ENCODE peak calls at places on chromosomes 3 and 15, in seven cellular contexts. E is HCT116, M is SK-N-SH, R is H1, C is K562, P is GM12878, B is HepG2. A is an unnamed sample.

GRCh38 chr3:196339493-196340254 is 1.5 kb upstream of the TM4SF19 start:
- DNase-seq in E (no peak), P (no peak), B (peak), R (no peak), C (peak), M (no peak), A (no peak)

GRCh38 chr3:170918715-170919114 is 10.3 kb upstream of the EIF5A2 start:
- DNase-seq in E (no peak), M (no peak), B (no peak), R (no peak), P (no peak), C (no peak), A (no peak)

GRCh38 chr15:40313531-40314398 is 6.0 kb upstream of the PLCB2 start:
- DNase-seq in M (no peak), B (peak), P (no peak), E (no peak), C (peak), R (no peak), A (no peak)

GRCh38 chr3:177358085-177358967 is 161.0 kb upstream of the TBL1XR1 start:
- DNase-seq in C (peak), E (peak), M (peak), B (peak), R (no peak), P (peak), A (peak)

GRCh38 chr3:172305552-172305951 is 142.7 kb downstream of the GHSR start:
- DNase-seq in M (no peak), E (no peak), C (no peak), R (no peak), B (peak), P (no peak), A (no peak)

GRCh38 chr15:68706256-68706655 is 114.4 kb downstream of the ANP32A start:
- DNase-seq in M (no peak), C (no peak), B (no peak), R (no peak), P (no peak), E (no peak), A (no peak)

GRCh38 chr15:45200001-45200798 is 12.4 kb upstream of the SHF start:
- DNase-seq in B (peak), C (peak), E (peak), R (peak), M (peak), P (peak), A (peak)

GRCh38 chr3:15284121-15284889 is 48.1 kb downstream of the SH3BP5 start:
- DNase-seq in E (no peak), C (no peak), M (no peak), P (no peak), B (no peak), R (no peak), A (peak)

GRCh38 chr15:77702211-77702957 is 69.7 kb upstream of the LINGO1 start:
- DNase-seq in B (no peak), C (peak), P (no peak), E (no peak), M (no peak), R (peak), A (peak)

GRCh38 chr15:47390208-47390765 is 327.0 kb upstream of the SEMA6D start:
- DNase-seq in P (no peak), M (no peak), R (no peak), B (no peak), E (no peak), C (no peak), A (no peak)

GRCh38 chr3:29067014-29067413 is 213.9 kb upstream of the RBMS3 start:
- DNase-seq in P (no peak), M (no peak), E (no peak), B (no peak), R (no peak), C (no peak), A (no peak)

GRCh38 chr3:23738946-23739345 is 66.8 kb upstream of the UBE2E1 start:
- DNase-seq in C (no peak), R (no peak), B (no peak), P (no peak), M (no peak), E (peak), A (no peak)

GRCh38 chr3:37183375-37183831 is 9.0 kb upstream of the LRRFIP2 start:
- DNase-seq in B (no peak), P (no peak), R (no peak), E (peak), C (no peak), M (no peak), A (no peak)

GRCh38 chr15:58309993-58310928 is 121.5 kb upstream of the LIPC start:
- DNase-seq in E (no peak), M (no peak), P (no peak), R (no peak), B (peak), C (no peak), A (no peak)

GRCh38 chr15:76328962-76329361 is 7.6 kb upstream of the ISL2 start:
- DNase-seq in C (no peak), M (no peak), P (no peak), B (no peak), R (no peak), E (no peak), A (no peak)

GRCh38 chr3:10757821-10758130 is 58.3 kb upstream of the SLC6A11 start:
- DNase-seq in M (no peak), C (no peak), P (no peak), B (no peak), R (no peak), E (no peak), A (no peak)

GRCh38 chr3:43866529-43867353 is 176.0 kb downstream of the ABHD5 start:
- DNase-seq in B (no peak), C (no peak), E (no peak), M (no peak), R (no peak), P (no peak), A (no peak)

GRCh38 chr3:158912621-158913020 is 110.8 kb downstream of the MFSD1 start:
- DNase-seq in P (no peak), R (no peak), C (no peak), B (no peak), E (no peak), M (no peak), A (no peak)

GRCh38 chr3:132800958-132801357 is 78.7 kb upstream of the NPHP3 start:
- DNase-seq in B (no peak), P (no peak), M (no peak), E (no peak), C (no peak), R (no peak), A (no peak)

GRCh38 chr3:106514431-106514830 is 645.6 kb upstream of the CBLB start:
- DNase-seq in R (no peak), E (no peak), C (no peak), M (no peak), B (no peak), P (no peak), A (no peak)

GRCh38 chr3:106512846-106513245 is 644.0 kb upstream of the CBLB start:
- DNase-seq in M (no peak), R (no peak), B (no peak), E (no peak), C (no peak), P (no peak), A (no peak)

GRCh38 chr3:106508331-106508893 is 639.6 kb upstream of the CBLB start:
- DNase-seq in E (no peak), B (no peak), P (no peak), M (no peak), C (no peak), R (no peak), A (no peak)

DNA sequence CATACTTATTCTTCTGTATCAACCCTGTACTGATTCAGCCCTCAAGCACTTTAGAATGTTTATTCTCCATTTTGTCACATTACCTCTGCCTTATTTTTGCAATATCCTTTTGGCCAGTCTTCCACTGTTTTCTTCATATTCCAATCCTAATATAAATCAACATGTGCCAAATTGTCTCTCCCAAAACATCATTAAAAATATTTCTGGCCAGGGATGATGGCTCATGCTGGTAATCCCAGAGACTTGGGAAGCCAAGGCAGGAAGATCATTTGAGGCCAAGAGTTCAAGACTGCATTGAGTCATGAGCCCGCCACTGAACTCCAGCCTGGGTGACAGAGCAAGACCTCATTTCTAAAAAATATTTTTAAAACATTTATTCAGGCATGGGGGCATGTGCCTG is 641.4 kb upstream of the CBLB start:
- DNase-seq in C (no peak), E (no peak), R (no peak), B (no peak), P (no peak), M (no peak), A (no peak)
- TF ChIP-seq JUND in C (no peak), E (no peak), R (no peak), B (no peak), P (no peak), M (no peak), A (no peak)

DNA sequence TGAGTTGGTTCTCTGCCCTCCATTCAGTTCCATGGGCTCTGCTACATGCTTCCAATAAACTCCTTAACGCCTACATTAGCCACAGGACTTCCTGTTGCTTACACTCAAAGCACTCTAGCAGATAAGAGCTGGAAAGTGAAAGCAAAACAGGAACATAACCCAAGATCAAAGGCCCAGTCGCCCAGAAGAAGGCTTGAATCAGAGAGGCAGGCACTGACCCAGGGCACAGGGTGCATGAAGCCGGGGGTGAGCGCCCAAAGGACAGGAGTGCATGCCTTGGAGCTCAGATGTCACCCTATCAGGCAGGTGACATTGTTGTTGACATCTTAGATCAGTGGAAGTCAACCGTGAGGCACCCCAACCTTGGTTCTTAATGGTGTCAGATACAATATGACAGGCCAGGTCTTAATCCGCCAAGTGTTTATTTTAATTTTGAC is 235.1 kb downstream of the UACA start:
- DNase-seq in B (peak), M (no peak), C (peak), E (peak), R (no peak), P (peak), A (no peak)
- TF ChIP-seq JUND in B (no peak), M (no peak), C (peak), E (no peak), R (no peak), P (no peak), A (no peak)

GRCh38 chr3:101384426-101384825 is 64.1 kb upstream of the IMPG2 start:
- DNase-seq in C (no peak), R (no peak), E (no peak), P (no peak), B (no peak), M (no peak), A (no peak)

GRCh38 chr3:101381809-101382208 is 61.4 kb upstream of the IMPG2 start:
- DNase-seq in R (no peak), B (peak), C (peak), P (no peak), M (peak), E (peak), A (peak)

GRCh38 chr3:101383656-101384055 is 63.3 kb upstream of the IMPG2 start:
- DNase-seq in E (no peak), C (no peak), R (no peak), P (no peak), M (no peak), B (no peak), A (no peak)

GRCh38 chr3:101379695-101380376 is 59.5 kb upstream of the IMPG2 start:
- DNase-seq in P (peak), E (no peak), C (no peak), R (no peak), M (no peak), B (no peak), A (no peak)

DNA sequence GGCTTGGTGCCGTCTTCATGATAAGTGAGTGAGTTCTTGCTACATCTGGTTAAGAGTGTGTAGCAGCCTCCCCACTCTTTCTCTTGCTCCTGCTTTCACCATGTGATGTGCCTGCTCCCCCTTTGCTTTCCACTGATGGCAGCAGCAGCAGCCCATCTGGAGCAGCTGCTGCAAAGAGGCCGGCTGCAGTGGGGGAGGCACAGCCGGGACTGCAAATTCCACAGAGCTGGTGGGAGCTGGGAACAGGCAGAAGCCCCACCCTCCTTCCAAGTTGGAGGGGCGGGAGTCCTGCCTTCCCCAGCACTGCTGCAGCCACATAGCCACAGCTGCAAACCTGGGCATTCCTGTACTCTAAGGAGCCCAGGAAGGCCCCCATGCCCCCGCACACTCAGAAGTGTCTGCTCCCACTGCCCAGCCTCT is 62.8 kb upstream of the IMPG2 start:
- DNase-seq in C (peak), R (no peak), E (no peak), M (no peak), P (no peak), B (no peak), A (no peak)
- TF ChIP-seq JUND in C (no peak), R (no peak), E (no peak), M (no peak), P (no peak), B (no peak), A (no peak)

DNA sequence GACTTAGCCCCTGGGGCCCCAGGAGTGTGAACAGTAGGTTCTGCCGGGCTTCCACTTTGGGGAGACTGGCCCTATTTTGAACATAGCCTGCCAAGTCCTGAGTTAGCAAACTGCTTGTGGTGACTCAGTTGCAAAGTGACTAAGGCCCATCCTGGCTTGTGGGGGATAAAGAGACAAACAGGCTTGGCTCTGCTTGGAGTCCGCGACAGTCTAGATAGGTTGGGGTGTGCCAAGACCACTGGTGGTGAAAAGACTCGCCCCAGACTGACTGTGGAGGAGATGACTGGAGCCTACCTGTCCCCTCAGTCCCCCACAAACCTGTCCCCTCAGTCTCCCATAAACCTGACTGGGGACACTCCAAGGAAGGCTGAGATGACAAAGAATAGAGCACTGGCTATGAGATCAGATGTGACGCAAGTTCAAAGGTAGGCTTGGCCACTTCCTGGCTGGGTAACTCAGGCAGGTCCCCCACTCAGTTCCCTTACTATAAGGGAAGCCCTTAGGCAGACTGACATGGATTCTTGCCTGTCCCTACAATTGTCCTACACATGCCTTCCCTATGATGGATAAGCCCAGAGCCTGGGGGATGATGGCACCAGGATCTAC is 4.3 kb downstream of the DNASE1L3 start:
- DNase-seq in C (peak), P (no peak), E (no peak), B (peak), R (no peak), M (no peak), A (no peak)
- TF ChIP-seq JUND in C (no peak), P (no peak), E (no peak), B (no peak), R (no peak), M (no peak), A (no peak)

DNA sequence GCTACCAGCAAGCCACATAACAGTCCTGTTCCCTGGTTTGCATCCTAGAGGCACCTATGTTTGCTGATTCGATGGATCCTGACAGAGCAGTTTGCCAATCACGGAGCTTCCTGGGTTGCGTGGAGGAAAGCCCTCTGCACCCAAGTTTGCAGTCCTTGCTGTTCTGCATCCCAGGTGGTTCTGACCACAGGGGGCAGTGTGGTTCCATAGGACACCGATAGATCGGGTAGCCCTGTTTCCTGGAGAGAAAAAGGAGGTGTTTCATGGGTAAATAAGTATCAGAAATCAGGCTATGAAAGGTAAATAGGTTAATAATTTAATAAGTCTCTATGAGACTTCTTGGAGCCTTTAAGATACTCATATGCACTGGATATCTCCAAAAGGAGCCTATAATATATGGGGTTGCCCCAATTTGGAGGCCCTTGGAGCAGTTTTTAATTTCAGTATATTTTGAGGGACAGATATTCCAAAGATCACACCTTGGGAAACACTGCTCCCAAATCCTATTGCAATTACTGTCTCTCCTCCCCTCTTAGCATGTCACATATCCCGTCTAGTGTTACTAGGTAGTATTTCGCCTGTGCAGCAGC is 194.6 kb upstream of the TPM1 start:
- DNase-seq in R (peak), P (no peak), E (peak), M (peak), C (peak), B (peak), A (peak)
- TF ChIP-seq JUND in R (no peak), P (no peak), E (no peak), M (no peak), C (no peak), B (no peak), A (no peak)

GRCh38 chr3:22496641-22497040 is 706.5 kb upstream of the UBE2E2 start:
- DNase-seq in M (no peak), R (no peak), P (no peak), C (no peak), B (no peak), E (no peak), A (no peak)
- TF ChIP-seq JUND in M (no peak), R (no peak), P (no peak), C (no peak), B (no peak), E (no peak), A (no peak)

A was measured in T47D.